ENCODE peak calls at places on chromosomes 11 and 22, in seven cellular contexts. W is stimulated activated CD4-positive, alpha-beta T cell treated with anti-CD3 and anti-CD28 coated beads, Interleukin-4, amount 100 ng/mL, for 1 hour; C is OCI-LY7; V is caudate nucleus; Q is iris pigment epithelial cell; A is HFFc6; P is NCI-H526 treated with DMSO at 0.1 percent for 48 hours. T is an unnamed sample.

GRCh38 chr11:35515224-35515623 is 10.2 kb downstream of the PAMR1 start:
- DNase-seq in W (no peak), Q (peak), V (no peak), A (peak), C (no peak), P (no peak), T (no peak)

GRCh38 chr11:13699041-13699440 is 30.6 kb downstream of the FAR1 start:
- DNase-seq in A (no peak), C (no peak), W (no peak), P (no peak), V (no peak), Q (no peak), T (no peak)

GRCh38 chr11:131666006-131666405 is 295.6 kb downstream of the NTM start:
- DNase-seq in W (no peak), Q (no peak), V (no peak), A (peak), C (no peak), P (no peak), T (no peak)

GRCh38 chr11:73325036-73325981 is 17.2 kb downstream of the ARHGEF17 start:
- DNase-seq in A (peak), C (no peak), P (no peak), Q (no peak), V (no peak), W (no peak), T (peak)

GRCh38 chr11:108826136-108826535 is 161.3 kb downstream of the DDX10 start:
- DNase-seq in P (no peak), A (no peak), V (no peak), W (no peak), Q (no peak), C (no peak), T (no peak)

GRCh38 chr11:128318856-128319474 is 268.4 kb downstream of the ETS1 start:
- DNase-seq in C (peak), Q (peak), A (no peak), W (peak), P (no peak), V (no peak), T (peak)

GRCh38 chr22:50059185-50059880 is 1.2 kb upstream of the TTLL8 start:
- DNase-seq in P (no peak), W (no peak), V (no peak), A (no peak), Q (peak), C (peak), T (no peak)

GRCh38 chr22:27004434-27004833 is 347.0 kb downstream of the MIAT start:
- DNase-seq in A (no peak), W (no peak), V (no peak), Q (no peak), P (peak), C (peak), T (no peak)

GRCh38 chr11:81092517-81092916 is 1641.1 kb downstream of the FAM181B start:
- DNase-seq in P (no peak), C (no peak), V (no peak), W (no peak), Q (no peak), A (no peak), T (no peak)

GRCh38 chr11:65388731-65389130 is 2.3 kb downstream of the FRMD8 start:
- DNase-seq in V (no peak), A (no peak), C (no peak), Q (no peak), W (no peak), P (no peak), T (peak)

GRCh38 chr11:123797065-123797940 is 8.8 kb downstream of the OR6M1 start:
- DNase-seq in A (no peak), C (no peak), V (no peak), W (no peak), Q (no peak), P (no peak), T (no peak)

GRCh38 chr22:28139993-28140392 is 220.9 kb upstream of the PITPNB start:
- DNase-seq in C (no peak), W (no peak), Q (peak), P (no peak), A (peak), V (no peak), T (no peak)

GRCh38 chr11:62786318-62787004 is 741 bp upstream of the TMEM179B start:
- DNase-seq in C (peak), Q (peak), W (peak), V (peak), A (peak), P (peak), T (peak)

GRCh38 chr11:123469089-123469488 is 39.0 kb downstream of the GRAMD1B start:
- DNase-seq in V (no peak), Q (no peak), P (no peak), W (no peak), A (no peak), C (no peak), T (no peak)

GRCh38 chr11:61897387-61898246 is 6.3 kb upstream of the FADS3 start:
- DNase-seq in C (peak), A (peak), W (peak), P (peak), V (peak), Q (peak), T (peak)

GRCh38 chr11:103086461-103086860 is 5.5 kb downstream of the DCUN1D5 start:
- DNase-seq in A (no peak), W (no peak), C (no peak), P (no peak), V (no peak), Q (peak), T (no peak)

GRCh38 chr11:57155400-57155799 is 26.4 kb upstream of the LRRC55 start:
- DNase-seq in V (no peak), W (no peak), P (no peak), Q (no peak), A (no peak), C (no peak), T (no peak)

GRCh38 chr11:57339305-57339704 is 1.2 kb downstream of the P2RX3 start:
- DNase-seq in A (no peak), Q (no peak), W (no peak), V (no peak), C (no peak), P (no peak), T (no peak)

GRCh38 chr11:112279901-112280267 is 19.2 kb upstream of the PLET1 start:
- DNase-seq in C (peak), P (peak), A (no peak), Q (peak), V (peak), W (peak), T (peak)

GRCh38 chr22:23877566-23877965 is 16.6 kb upstream of the MIF start:
- DNase-seq in W (no peak), C (no peak), Q (no peak), A (no peak), V (no peak), P (no peak), T (no peak)

GRCh38 chr11:101128571-101129202 is 926 bp downstream of the PGR start:
- DNase-seq in A (no peak), P (no peak), C (no peak), W (no peak), V (no peak), Q (no peak), T (no peak)

GRCh38 chr11:13875643-13876042 is 86.9 kb upstream of the SPON1 start:
- DNase-seq in W (no peak), V (no peak), Q (no peak), C (no peak), A (no peak), P (no peak), T (no peak)

GRCh38 chr11:6300325-6300724 is 20.0 kb downstream of the CAVIN3 start:
- DNase-seq in P (no peak), Q (no peak), W (no peak), V (no peak), A (no peak), C (no peak), T (no peak)

GRCh38 chr11:17073370-17074027 is 4.0 kb downstream of the RPS13 start:
- DNase-seq in W (no peak), P (no peak), A (no peak), Q (no peak), C (no peak), V (no peak), T (no peak)

GRCh38 chr11:66069715-66070603 is at the start of gene PACS1:
- DNase-seq in Q (peak), A (peak), P (no peak), W (peak), C (peak), V (peak), T (peak)

T was measured in GM12865.